ENCODE peak calls at places on chromosome 10, in ten cellular contexts. M is progenitor cell of endocrine pancreas; I is left lung; U is right atrium auricular region; Y is dorsolateral prefrontal cortex; K is stomach; C is CD8-positive, alpha-beta T cell; Z is CD4-positive, alpha-beta T cell; H is HepG2; P is tibial nerve. G is an unnamed sample.

GRCh38 chr10:85600026-85600743 is 766.4 kb downstream of the GRID1 start:
- DNase-seq in C (no peak), U (peak; percentile 23), H (no peak), P (no peak), Y (no peak), K (no peak), Z (no peak), M (no peak), I (no peak), G (no peak)

GRCh38 chr10:3525832-3526449 is 259.1 kb downstream of the KLF6 start:
- DNase-seq in Y (no peak), M (no peak), C (no peak), U (no peak), K (no peak), H (peak; percentile 13), I (peak; percentile 56), P (peak; percentile 44), Z (no peak), G (no peak)

GRCh38 chr10:10930979-10931743 is 86.5 kb upstream of the CELF2 start:
- DNase-seq in I (no peak), U (no peak), H (no peak), M (no peak), C (no peak), Z (no peak), P (no peak), K (no peak), Y (no peak), G (no peak)

GRCh38 chr10:31620236-31621151 is 301.5 kb downstream of the ZEB1 start:
- DNase-seq in I (peak; percentile 48), H (no peak), C (no peak), K (no peak), U (peak; percentile 85), Z (no peak), Y (no peak), P (peak; percentile 63), M (no peak), G (peak; percentile 53)

GRCh38 chr10:47261556-47261955 is 38.4 kb upstream of the GDF10 start:
- DNase-seq in K (no peak), I (no peak), H (no peak), Y (no peak), Z (no peak), U (no peak), M (no peak), P (no peak), C (no peak), G (no peak)

GRCh38 chr10:20624642-20625041 is 272.5 kb downstream of the NEBL start:
- DNase-seq in Z (no peak), P (peak; percentile 22), C (no peak), M (no peak), Y (no peak), U (peak; percentile 69), I (no peak), K (no peak), H (no peak), G (no peak)

GRCh38 chr10:101224060-101224909 is 5.0 kb downstream of the LBX1 start:
- DNase-seq in C (no peak), Y (no peak), H (no peak), U (no peak), Z (no peak), P (no peak), I (no peak), M (no peak), K (no peak), G (no peak)

GRCh38 chr10:31288001-31288400 is 31.0 kb upstream of the ZEB1 start:
- DNase-seq in I (no peak), Z (no peak), C (no peak), P (no peak), H (no peak), M (no peak), K (no peak), U (no peak), Y (no peak), G (no peak)

GRCh38 chr10:98135222-98135899 is 904 bp downstream of the R3HCC1L start:
- DNase-seq in I (peak; percentile 34), C (no peak), U (no peak), Y (no peak), P (no peak), M (no peak), Z (no peak), K (no peak), H (no peak), G (no peak)

GRCh38 chr10:17009228-17009700 is 120.3 kb downstream of the CUBN start:
- DNase-seq in C (no peak), U (no peak), P (no peak), Y (no peak), I (no peak), Z (no peak), H (no peak), M (no peak), K (no peak), G (no peak)

GRCh38 chr10:68156373-68157185 is 47.3 kb downstream of the MYPN start:
- DNase-seq in H (peak; percentile 57), K (peak; percentile 73), I (peak; percentile 38), Y (no peak), U (no peak), Z (peak; percentile 46), C (peak; percentile 47), M (no peak), P (peak; percentile 31), G (peak; percentile 67)

GRCh38 chr10:90884414-90884813 is 12.6 kb downstream of the RPP30 start:
- DNase-seq in C (no peak), K (no peak), M (no peak), H (no peak), P (no peak), U (no peak), Z (no peak), I (no peak), Y (no peak), G (no peak)

GRCh38 chr10:1788401-1788800 is 51.1 kb upstream of the ADARB2 start:
- DNase-seq in C (no peak), P (no peak), Z (no peak), H (no peak), K (no peak), M (no peak), Y (no peak), U (no peak), I (no peak), G (no peak)

GRCh38 chr10:116073025-116073424 is 200.0 kb downstream of the GFRA1 start:
- DNase-seq in I (no peak), M (no peak), K (no peak), Y (no peak), C (no peak), U (no peak), H (no peak), Z (no peak), P (no peak), G (no peak)

GRCh38 chr10:112379635-112380296 is 5.8 kb downstream of the ACSL5 start:
- DNase-seq in K (no peak), Z (no peak), C (no peak), I (no peak), U (no peak), H (peak; percentile 85), Y (no peak), M (no peak), P (no peak), G (no peak)

GRCh38 chr10:100291356-100291755 is 4.9 kb upstream of the BLOC1S2 start:
- DNase-seq in Z (no peak), H (no peak), I (no peak), C (no peak), M (no peak), P (no peak), K (no peak), Y (no peak), U (no peak), G (no peak)

GRCh38 chr10:79502561-79503309 is 9.6 kb upstream of the EIF5AL1 start:
- DNase-seq in H (peak; percentile 26), I (no peak), Z (no peak), P (no peak), K (no peak), U (no peak), C (no peak), Y (no peak), M (peak; percentile 39), G (no peak)
- TF ChIP-seq CTCF in H (peak; percentile 71), I (no peak), Z (no peak), P (peak; percentile 18), K (peak; percentile 26), U (peak; percentile 59), C (no peak), Y (peak; percentile 21), M (peak; percentile 65), G (no peak)

GRCh38 chr10:118626953-118627352 is 31.5 kb upstream of the PRLHR start:
- DNase-seq in Z (no peak), M (no peak), P (no peak), U (peak; percentile 7), H (no peak), Y (no peak), K (no peak), C (no peak), I (no peak), G (no peak)
- TF ChIP-seq CTCF in Z (no peak), M (peak; percentile 17), P (no peak), U (no peak), H (no peak), Y (no peak), K (no peak), C (no peak), I (no peak), G (no peak)

DNA sequence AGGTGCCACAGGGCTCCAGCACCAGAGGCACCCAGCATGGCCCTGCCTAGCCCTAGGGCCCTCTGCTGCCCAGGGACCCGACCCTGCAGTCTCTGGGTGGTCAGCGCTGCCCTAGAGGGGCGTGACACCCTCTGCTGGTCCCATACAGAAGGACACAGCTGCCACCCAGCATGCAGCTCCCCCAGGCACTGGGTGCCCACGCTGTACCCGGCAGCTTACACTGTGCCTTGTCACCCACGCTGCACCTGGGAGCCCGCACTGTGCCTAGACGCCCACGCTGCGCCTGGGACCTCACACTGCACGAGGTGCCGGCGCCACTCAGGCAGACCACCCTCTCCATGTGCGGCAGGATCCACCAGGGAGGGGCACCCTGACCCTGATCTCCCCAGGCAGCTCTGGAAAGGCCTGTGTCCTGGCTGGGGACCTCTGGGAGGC is 55.2 kb downstream of the PWWP2B start:
- DNase-seq in P (no peak), Y (no peak), U (no peak), C (no peak), M (no peak), K (no peak), I (no peak), H (no peak), Z (no peak), G (no peak)
- TF ChIP-seq CTCF in P (no peak), Y (no peak), U (peak; percentile 32), C (no peak), M (peak; percentile 30), K (no peak), I (no peak), H (peak; percentile 63), Z (no peak), G (no peak)

DNA sequence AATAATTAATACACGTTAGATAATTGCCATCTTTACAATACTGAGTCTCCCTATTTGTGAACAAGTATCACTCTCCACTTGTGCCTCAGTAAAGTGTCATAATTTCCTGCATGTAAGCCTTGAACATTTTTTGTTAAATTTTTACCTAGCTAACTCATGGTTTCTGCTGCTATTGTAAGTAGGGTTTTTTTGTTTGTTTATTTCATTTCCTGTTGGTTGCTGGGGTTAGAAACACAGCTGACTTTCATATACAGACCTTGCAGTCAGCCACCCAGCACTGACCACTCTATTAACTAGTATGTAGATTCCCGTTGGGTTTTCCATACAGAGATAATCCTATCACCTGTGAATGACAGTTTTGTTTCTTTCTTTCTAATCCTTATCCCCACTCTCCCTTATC is 133.3 kb downstream of the MPP7 start:
- DNase-seq in Y (no peak), M (no peak), C (no peak), Z (no peak), I (no peak), P (no peak), H (no peak), U (no peak), K (no peak), G (no peak)
- TF ChIP-seq CTCF in Y (no peak), M (no peak), C (no peak), Z (no peak), I (no peak), P (no peak), H (no peak), U (no peak), K (no peak), G (no peak)

GRCh38 chr10:92839191-92840085 is 8.9 kb upstream of the EXOC6 start:
- DNase-seq in Z (peak; percentile 14), K (peak; percentile 58), C (peak; percentile 14), I (peak; percentile 52), M (no peak), Y (no peak), H (peak; percentile 34), P (no peak), U (no peak), G (no peak)
- TF ChIP-seq CTCF in Z (peak; percentile 24), K (no peak), C (peak; percentile 41), I (peak; percentile 28), M (peak; percentile 54), Y (no peak), H (peak; percentile 54), P (no peak), U (peak; percentile 35), G (no peak)